ENCODE peak calls at places on chromosome 9, in seven cellular contexts. P is EH; C is stimulated activated CD8-positive, alpha-beta memory T cell treated with anti-CD3 and anti-CD28 coated beads, Interleukin-12 subunit alpha, Interleukin-12 subunit beta, amount 100 ng/mL, for 1 hour; X is brain microvascular endothelial cell; Q is hypothalamus; S is HS-5; F is HepG2. L is an unnamed sample.

GRCh38 chr9:123473226-123473625 is 117.2 kb downstream of the CRB2 start:
- DNase-seq in P (no peak), C (no peak), X (no peak), Q (peak; percentile 44), S (no peak), F (no peak), L (peak; percentile 83)

GRCh38 chr9:125255781-125256391 is 5.7 kb upstream of the GAPVD1 start:
- DNase-seq in P (no peak), C (no peak), X (no peak), Q (no peak), S (no peak), F (peak; percentile 35), L (peak; percentile 53)

GRCh38 chr9:136394312-136395305 is 5.4 kb downstream of the SNAPC4 start:
- DNase-seq in P (no peak), C (no peak), X (no peak), Q (no peak), S (no peak), F (no peak), L (no peak)

GRCh38 chr9:16475257-16475656 is 395.2 kb downstream of the BNC2 start:
- DNase-seq in P (no peak), C (no peak), X (no peak), Q (no peak), S (no peak), F (no peak), L (no peak)

GRCh38 chr9:130444565-130445221 is at the start of gene ASS1:
- DNase-seq in P (peak; percentile 58), C (peak; percentile 7), X (no peak), Q (peak; percentile 16), S (no peak), F (peak; percentile 33), L (peak; percentile 86)

GRCh38 chr9:107717608-107718314 is 228.2 kb upstream of the KLF4 start:
- DNase-seq in P (no peak), C (no peak), X (no peak), Q (no peak), S (no peak), F (no peak), L (no peak)

GRCh38 chr9:127751269-127752054 is 16.4 kb upstream of the TOR2A start:
- DNase-seq in P (peak; percentile 46), C (no peak), X (peak; percentile 27), Q (no peak), S (no peak), F (no peak), L (no peak)

GRCh38 chr9:93060746-93061259 is 2.3 kb downstream of the SUSD3 start:
- DNase-seq in P (peak; percentile 79), C (no peak), X (no peak), Q (no peak), S (peak; percentile 61), F (no peak), L (no peak)

GRCh38 chr9:36213387-36213786 is 22.7 kb downstream of the CLTA start:
- DNase-seq in P (no peak), C (no peak), X (no peak), Q (no peak), S (no peak), F (no peak), L (no peak)

GRCh38 chr9:20559236-20559896 is 62.9 kb downstream of the MLLT3 start:
- DNase-seq in P (no peak), C (no peak), X (no peak), Q (no peak), S (no peak), F (no peak), L (no peak)

GRCh38 chr9:98570663-98571440 is 137.9 kb downstream of the GABBR2 start:
- DNase-seq in P (no peak), C (no peak), X (no peak), Q (no peak), S (no peak), F (no peak), L (no peak)

GRCh38 chr9:136238342-136238732 is 7.3 kb downstream of the QSOX2 start:
- DNase-seq in P (no peak), C (no peak), X (no peak), Q (no peak), S (no peak), F (no peak), L (no peak)

GRCh38 chr9:87622098-87622497 is 103.8 kb upstream of the CTSL start:
- DNase-seq in P (no peak), C (no peak), X (no peak), Q (no peak), S (no peak), F (no peak), L (no peak)

GRCh38 chr9:88530051-88530450 is 4.9 kb upstream of the NXNL2 start:
- DNase-seq in P (peak; percentile 87), C (no peak), X (peak; percentile 48), Q (no peak), S (peak; percentile 72), F (peak; percentile 45), L (no peak)

GRCh38 chr9:133226219-133227171 is 17.4 kb upstream of the OBP2B start:
- DNase-seq in P (no peak), C (no peak), X (no peak), Q (no peak), S (no peak), F (no peak), L (peak; percentile 60)

GRCh38 chr9:131744171-131744714 is 4.4 kb upstream of the RAPGEF1 start:
- DNase-seq in P (no peak), C (no peak), X (peak; percentile 40), Q (peak; percentile 21), S (no peak), F (peak; percentile 51), L (no peak)

GRCh38 chr9:18668944-18669343 is 195.0 kb downstream of the ADAMTSL1 start:
- DNase-seq in P (no peak), C (no peak), X (no peak), Q (no peak), S (no peak), F (peak; percentile 20), L (no peak)

GRCh38 chr9:136722093-136722968 is 10.0 kb downstream of the DIPK1B start:
- DNase-seq in P (no peak), C (no peak), X (no peak), Q (no peak), S (no peak), F (no peak), L (no peak)

GRCh38 chr9:120109242-120109641 is 470.7 kb downstream of the CDK5RAP2 start:
- DNase-seq in P (no peak), C (no peak), X (no peak), Q (no peak), S (no peak), F (peak; percentile 18), L (peak; percentile 31)

GRCh38 chr9:4559238-4560182 is 69.2 kb downstream of the SLC1A1 start:
- DNase-seq in P (no peak), C (no peak), X (no peak), Q (no peak), S (no peak), F (no peak), L (no peak)

L was measured in BE2C.